ENCODE peak calls at places on chromosomes 4 and X, in four cellular contexts. Q is ovary, M is occipital lobe, G is HuH-7. K is an unnamed sample.
A peak's percentile ranks its signal among the peaks of the same experiment; 100 is the strongest.

GRCh38 chr4:2788532-2789103 is 4.3 kb upstream of the SH3BP2 start:
- DNase-seq in Q (peak; percentile 39), M (no peak), G (no peak), K (no peak)

GRCh38 chrX:38279188-38279587 is 48.1 kb downstream of the RPGR start:
- DNase-seq in Q (no peak), M (no peak), G (no peak), K (no peak)

GRCh38 chr4:3261411-3262207 is 12.7 kb downstream of the MSANTD1 start:
- DNase-seq in Q (no peak), M (no peak), G (no peak), K (no peak)

GRCh38 chr4:72375050-72375736 is 193.8 kb downstream of the ADAMTS3 start:
- DNase-seq in Q (no peak), M (no peak), G (no peak), K (no peak)

GRCh38 chrX:323721-324628 is 5.4 kb upstream of the GTPBP6 start:
- DNase-seq in Q (no peak), M (no peak), G (peak; percentile 13), K (peak; percentile 40)

GRCh38 chr4:73127839-73128448 is 58.4 kb upstream of the COX18 start:
- DNase-seq in Q (no peak), M (no peak), G (no peak), K (no peak)

GRCh38 chr4:154560824-154561231 is 2.0 kb upstream of the FGB start:
- DNase-seq in Q (no peak), M (no peak), G (no peak), K (no peak)

GRCh38 chr4:53572595-53572994 is 18.7 kb downstream of the LNX1 start:
- DNase-seq in Q (no peak), M (no peak), G (no peak), K (no peak)

GRCh38 chr4:123421942-123422781 is 25.6 kb downstream of the SPRY1 start:
- DNase-seq in Q (no peak), M (no peak), G (no peak), K (no peak)

GRCh38 chr4:159455675-159456235 is 352.9 kb downstream of the RAPGEF2 start:
- DNase-seq in Q (no peak), M (no peak), G (peak; percentile 45), K (peak; percentile 22)

GRCh38 chr4:145216532-145216931 is 36.1 kb upstream of the OTUD4 start:
- DNase-seq in Q (no peak), M (no peak), G (no peak), K (no peak)

GRCh38 chr4:7390366-7390765 is 44.4 kb downstream of the PSAPL1 start:
- DNase-seq in Q (no peak), M (no peak), G (no peak), K (no peak)

GRCh38 chr4:48780867-48781219 is 764 bp upstream of the FRYL start:
- DNase-seq in Q (peak; percentile 34), M (no peak), G (no peak), K (peak; percentile 29)

GRCh38 chr4:54660145-54660535 is 2.4 kb downstream of the KIT start:
- DNase-seq in Q (no peak), M (no peak), G (no peak), K (no peak)

GRCh38 chr4:8177544-8177943 is 18.9 kb upstream of the ABLIM2 start:
- DNase-seq in Q (no peak), M (no peak), G (no peak), K (no peak)

GRCh38 chrX:129932792-129933321 is 26.9 kb downstream of the UTP14A start:
- DNase-seq in Q (peak; percentile 51), M (no peak), G (no peak), K (no peak)

GRCh38 chrX:1248381-1249061 is 20.1 kb upstream of the CSF2RA start:
- DNase-seq in Q (no peak), M (no peak), G (no peak), K (no peak)

GRCh38 chr4:164526916-164527315 is 227.0 kb upstream of the SMIM31 start:
- DNase-seq in Q (no peak), M (no peak), G (no peak), K (no peak)

GRCh38 chrX:11470231-11470630 is 177.0 kb downstream of the AMELX start:
- DNase-seq in Q (no peak), M (no peak), G (no peak), K (no peak)

GRCh38 chr4:3836041-3836801 is 70.0 kb downstream of the ADRA2C start:
- DNase-seq in Q (no peak), M (no peak), G (no peak), K (no peak)

GRCh38 chrX:30888526-30889146 is 418 bp downstream of the TAB3 start:
- DNase-seq in Q (no peak), M (peak; percentile 0), G (no peak), K (peak; percentile 16)

GRCh38 chr4:68732653-68733466 is 62.4 kb upstream of the UGT2B15 start:
- DNase-seq in Q (no peak), M (no peak), G (peak; percentile 35), K (no peak)

GRCh38 chrX:15686818-15687685 is 22.4 kb upstream of the CLTRN start:
- DNase-seq in Q (peak; percentile 32), M (no peak), G (peak; percentile 20), K (peak; percentile 49)

GRCh38 chr4:30103455-30103854 is 616.7 kb upstream of the PCDH7 start:
- DNase-seq in Q (no peak), M (no peak), G (no peak), K (no peak)

GRCh38 chr4:97590266-97590665 is 553.0 kb downstream of the STPG2 start:
- DNase-seq in Q (no peak), M (no peak), G (no peak), K (no peak)